ENCODE peak calls at places on chromosomes 6 and 20, in five cellular contexts. O is iPS DF 6.9, G is right cardiac atrium, U is GM23248, B is breast epithelium. K is an unnamed sample. For H3K4me1, the result is how much of the 10 kb centered on the place peaks cover.

GRCh38 chr6:118468682-118469465 is 79.2 kb upstream of the PLN start:
- DNase-seq in U (peak), O (no peak), B (no peak), G (no peak), K (no peak)

GRCh38 chr20:60271597-60271996 is 313.4 kb downstream of the CDH26 start:
- DNase-seq in B (no peak), O (no peak), U (peak), G (no peak), K (no peak)

GRCh38 chr6:168359794-168360193 is 40.2 kb upstream of the DACT2 start:
- DNase-seq in O (no peak), B (no peak), U (no peak), G (no peak), K (no peak)

GRCh38 chr6:53494076-53494475 is 50.8 kb downstream of the GCLC start:
- DNase-seq in O (no peak), U (peak), G (no peak), B (no peak), K (no peak)

GRCh38 chr6:100288311-100288710 is 176.4 kb downstream of the SIM1 start:
- DNase-seq in G (no peak), O (no peak), U (no peak), B (no peak), K (no peak)

GRCh38 chr6:157155838-157156237 is 167.5 kb downstream of the TMEM242 start:
- DNase-seq in G (no peak), U (no peak), B (no peak), O (no peak), K (no peak)

GRCh38 chr6:93418448-93419303 is 683 bp downstream of the EPHA7 start:
- DNase-seq in B (no peak), O (no peak), G (peak), U (peak), K (peak)

GRCh38 chr20:33165416-33166055 is 2.4 kb upstream of the BPIFA2 start:
- DNase-seq in U (no peak), O (no peak), G (no peak), B (no peak), K (no peak)

GRCh38 chr20:12057778-12058177 is 140.1 kb downstream of the BTBD3 start:
- DNase-seq in B (no peak), O (no peak), U (no peak), G (no peak), K (no peak)

GRCh38 chr20:14828459-14828858 is 491.0 kb upstream of the FLRT3 start:
- DNase-seq in G (no peak), B (no peak), U (no peak), O (no peak), K (no peak)

GRCh38 chr6:3852391-3852790 is 3.2 kb downstream of the FAM50B start:
- DNase-seq in O (no peak), G (no peak), B (no peak), U (no peak), K (no peak)

GRCh38 chr6:149752600-149752999 is 3.1 kb downstream of the PCMT1 start:
- DNase-seq in B (no peak), U (peak), O (no peak), G (no peak), K (no peak)

GRCh38 chr6:149751239-149751638 is 1.7 kb downstream of the PCMT1 start:
- DNase-seq in U (no peak), G (no peak), O (no peak), B (no peak), K (no peak)

GRCh38 chr6:149746147-149746946 is at the start of gene NUP43:
- DNase-seq in B (peak), G (peak), U (peak), O (peak), K (peak)

GRCh38 chr6:149750136-149750609 is 632 bp downstream of the PCMT1 start:
- DNase-seq in U (peak), O (peak), G (peak), B (peak), K (peak)

DNA sequence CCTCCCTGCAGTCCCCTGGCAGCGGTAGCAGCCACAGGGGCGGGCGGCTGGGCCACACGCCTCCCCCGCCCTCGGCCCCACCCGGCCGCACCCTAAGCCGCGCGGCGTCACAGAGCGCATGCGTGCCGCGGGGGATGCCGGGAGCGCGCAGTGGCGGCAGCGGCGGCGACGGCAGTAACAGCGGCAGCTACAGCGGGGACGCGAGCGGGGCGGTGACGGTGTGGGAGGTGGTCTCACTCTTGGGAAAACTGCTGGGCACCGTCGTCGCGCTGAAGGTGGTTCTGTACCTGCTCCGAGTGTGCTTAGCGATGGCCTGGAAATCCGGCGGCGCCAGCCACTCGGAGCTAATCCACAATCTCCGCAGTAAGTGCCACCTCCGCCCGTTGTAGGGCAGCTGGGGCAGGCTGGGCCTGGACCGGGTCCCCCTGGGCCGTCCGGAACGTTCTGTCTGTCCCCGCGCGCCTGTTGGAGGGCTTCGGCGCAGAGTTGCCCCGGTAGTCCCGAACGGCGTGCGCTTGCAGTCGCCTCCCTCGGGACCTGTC is at the start of gene PCMT1:
- DNase-seq in O (peak), U (peak), G (peak), B (peak), K (peak)
- H3K4me1 ChIP-seq in O (under half), U (under half), G (under half), B (under half), K (under half)

GRCh38 chr20:49273696-49274277 is 4.1 kb downstream of the ZNFX1 start:
- DNase-seq in B (no peak), G (no peak), O (no peak), U (no peak), K (no peak)
- H3K4me1 ChIP-seq in B (under half), G (under half), O (under half), U (under half), K (under half)

DNA sequence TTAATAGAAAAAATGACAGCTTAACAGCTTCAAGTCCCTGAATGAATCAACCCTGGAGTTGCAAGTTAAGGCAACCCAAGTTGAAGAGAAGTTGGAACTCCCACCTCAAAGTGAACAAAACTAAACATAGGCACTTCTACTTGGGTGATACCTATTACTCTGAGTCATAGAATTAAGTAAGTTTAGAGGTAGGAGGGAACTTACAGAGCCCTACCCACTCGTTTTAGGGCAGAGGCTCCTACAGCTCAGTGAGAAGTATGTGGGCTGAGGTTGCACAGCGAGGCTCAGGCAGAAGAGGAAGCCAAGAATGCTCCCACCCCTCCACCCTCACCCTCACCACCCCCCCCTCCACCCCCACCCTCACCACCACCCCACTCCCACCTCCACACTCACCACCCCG is 42.2 kb downstream of the NFATC2 start:
- DNase-seq in B (no peak), G (no peak), U (peak), O (no peak), K (no peak)
- H3K4me1 ChIP-seq in B (under half), G (under half), U (under half), O (under half), K (under half)

GRCh38 chr6:153083869-153084268 is 47.2 kb downstream of the RGS17 start:
- DNase-seq in U (no peak), O (no peak), G (no peak), B (no peak), K (no peak)
- H3K4me1 ChIP-seq in U (under half), O (under half), G (under half), B (under half), K (under half)

GRCh38 chr20:41247523-41248370 is 69.8 kb downstream of the ZHX3 start:
- DNase-seq in G (no peak), B (no peak), O (no peak), U (no peak), K (no peak)
- H3K4me1 ChIP-seq in G (under half), B (under half), O (under half), U (under half), K (half or more)

GRCh38 chr6:20708367-20709124 is 174.3 kb downstream of the CDKAL1 start:
- DNase-seq in O (no peak), G (no peak), B (no peak), U (no peak), K (no peak)
- H3K4me1 ChIP-seq in O (under half), G (under half), B (under half), U (under half), K (under half)

GRCh38 chr20:64051033-64051452 is 1.6 kb upstream of the SOX18 start:
- DNase-seq in U (no peak), B (no peak), O (no peak), G (no peak), K (no peak)

GRCh38 chr20:64052326-64052722 is 2.9 kb upstream of the SOX18 start:
- DNase-seq in U (no peak), B (no peak), O (no peak), G (no peak), K (no peak)

GRCh38 chr20:64053841-64054661 is 4.6 kb upstream of the SOX18 start:
- DNase-seq in B (no peak), G (peak), O (no peak), U (no peak), K (peak)

GRCh38 chr20:64051532-64052325 is 2.3 kb upstream of the SOX18 start:
- DNase-seq in B (peak), G (peak), O (no peak), U (no peak), K (peak)

GRCh38 chr20:64052987-64053840 is 3.8 kb upstream of the SOX18 start:
- DNase-seq in B (no peak), O (no peak), G (no peak), U (no peak), K (no peak)
- H3K4me1 ChIP-seq in B (under half), O (under half), G (under half), U (under half), K (under half)

DNA sequence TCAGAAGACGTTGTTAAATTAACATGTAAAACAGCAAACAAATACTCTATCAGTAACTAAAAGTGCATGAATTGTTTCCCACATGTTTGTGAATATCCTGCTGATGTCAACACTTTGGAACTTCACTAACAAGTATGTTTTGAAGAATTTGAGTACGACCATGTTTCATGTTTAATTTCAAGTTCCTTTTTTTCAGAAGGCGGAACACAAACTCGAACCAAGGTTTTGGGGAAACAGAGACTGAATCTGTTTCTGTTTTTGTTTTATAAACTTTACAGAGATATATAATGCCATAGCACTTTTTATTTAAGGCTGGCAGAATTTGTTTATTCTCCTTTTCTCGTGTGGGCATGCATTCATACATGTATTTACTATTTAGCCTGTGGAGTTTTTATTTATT is 509.3 kb upstream of the CITED2 start:
- DNase-seq in U (no peak), B (no peak), O (no peak), G (no peak), K (no peak)
- H3K4me1 ChIP-seq in U (under half), B (under half), O (under half), G (under half), K (under half)